ENCODE peak calls at places on chromosomes 5 and 9, in nine cellular contexts. P is left ventricle myocardium inferior, C is transverse colon, N is mammary epithelial cell, Z is kidney, S is tibial nerve, I is psoas muscle, Q is neural progenitor cell, G is GM23338. U is an unnamed sample. For H3K4me1, the result is how much of the 10 kb centered on the place peaks cover.

GRCh38 chr9:73269430-73270101 is 117.9 kb downstream of the ANXA1 start:
- DNase-seq in P (no peak), C (no peak), N (peak), Z (no peak), S (no peak), I (no peak), Q (peak), G (peak), U (no peak)

GRCh38 chr9:107816187-107817021 is 326.8 kb upstream of the KLF4 start:
- DNase-seq in P (no peak), C (no peak), N (no peak), Z (no peak), S (no peak), I (no peak), Q (no peak), G (no peak), U (no peak)

GRCh38 chr5:129271309-129271708 is 176.8 kb downstream of the ISOC1 start:
- DNase-seq in P (no peak), C (no peak), N (peak), Z (no peak), S (no peak), I (no peak), Q (peak), G (peak), U (no peak)

GRCh38 chr5:6476313-6476661 is 27.6 kb downstream of the UBE2QL1 start:
- DNase-seq in P (no peak), C (no peak), N (no peak), Z (no peak), S (no peak), I (no peak), Q (no peak), G (no peak), U (peak)

GRCh38 chr5:168423478-168423877 is 62.8 kb upstream of the RARS1 start:
- DNase-seq in P (no peak), C (no peak), N (no peak), Z (no peak), S (no peak), I (no peak), Q (no peak), G (no peak), U (no peak)

GRCh38 chr9:23586906-23587305 is 239.1 kb downstream of the ELAVL2 start:
- DNase-seq in P (no peak), C (no peak), N (no peak), Z (no peak), S (no peak), I (no peak), Q (no peak), G (no peak), U (no peak)

GRCh38 chr5:56168066-56168478 is 65.1 kb downstream of the ANKRD55 start:
- DNase-seq in P (no peak), C (no peak), N (no peak), Z (no peak), S (no peak), I (no peak), Q (no peak), G (no peak), U (no peak)

GRCh38 chr5:95673076-95673475 is 9.7 kb downstream of the SPATA9 start:
- DNase-seq in P (peak), C (no peak), N (no peak), Z (no peak), S (no peak), I (peak), Q (no peak), G (no peak), U (no peak)

GRCh38 chr9:135971892-135972291 is 10.7 kb upstream of the UBAC1 start:
- DNase-seq in P (no peak), C (peak), N (peak), Z (peak), S (no peak), I (no peak), Q (peak), G (peak), U (no peak)

GRCh38 chr5:1510631-1511030 is 13.1 kb downstream of the LPCAT1 start:
- DNase-seq in P (peak), C (peak), N (no peak), Z (peak), S (peak), I (peak), Q (no peak), G (no peak), U (peak)

GRCh38 chr5:1511037-1511436 is 12.7 kb downstream of the LPCAT1 start:
- DNase-seq in P (no peak), C (peak), N (no peak), Z (peak), S (peak), I (peak), Q (no peak), G (no peak), U (peak)

GRCh38 chr5:1513326-1514026 is 10.3 kb downstream of the LPCAT1 start:
- DNase-seq in P (peak), C (peak), N (no peak), Z (no peak), S (no peak), I (peak), Q (peak), G (no peak), U (no peak)

GRCh38 chr5:1512541-1513291 is 11.0 kb downstream of the LPCAT1 start:
- DNase-seq in P (peak), C (peak), N (no peak), Z (peak), S (no peak), I (peak), Q (peak), G (no peak), U (peak)

DNA sequence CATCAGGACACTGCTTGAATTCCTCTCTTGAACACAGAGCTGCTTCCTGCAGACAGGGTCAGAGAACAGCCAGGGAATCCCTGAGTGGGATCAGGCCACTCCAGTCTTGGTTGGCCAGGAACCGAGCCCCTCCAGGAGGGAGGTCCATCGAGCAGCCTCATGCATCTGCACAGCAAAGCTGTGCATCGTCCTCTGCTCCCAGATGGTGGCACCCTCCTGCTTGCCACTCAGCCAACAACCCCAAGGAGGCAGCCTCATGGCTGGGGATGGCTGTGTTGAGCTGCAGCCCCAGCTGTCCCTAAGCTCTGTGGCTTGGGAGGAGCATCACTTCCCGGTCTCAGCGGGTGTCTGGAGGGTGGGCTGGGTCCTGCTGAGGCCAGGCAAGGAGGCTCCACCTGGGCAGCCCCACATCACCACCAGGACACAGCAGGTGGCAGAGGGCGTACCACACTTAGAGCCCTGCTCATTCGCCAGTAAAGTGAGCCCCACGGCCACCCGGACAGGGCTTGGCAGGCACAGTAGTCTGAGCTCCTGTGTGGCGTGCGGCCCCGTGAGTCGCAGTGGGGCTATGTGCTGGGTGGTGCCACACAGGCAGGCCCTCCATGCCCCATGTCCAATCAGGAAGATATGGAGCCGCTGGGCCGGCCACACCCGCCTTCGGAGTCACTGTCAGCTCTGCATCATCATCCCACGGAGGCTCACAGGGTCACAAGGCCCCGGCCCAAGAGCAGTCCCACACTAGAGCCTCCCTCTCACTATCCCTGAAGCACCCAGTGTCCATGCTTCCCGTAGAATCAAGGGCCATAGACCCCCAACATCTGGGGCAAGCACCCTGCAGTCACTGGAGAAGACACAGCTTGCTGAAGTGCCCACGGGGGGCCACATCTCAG is 11.9 kb downstream of the LPCAT1 start:
- DNase-seq in P (peak), C (peak), N (peak), Z (peak), S (peak), I (peak), Q (peak), G (no peak), U (peak)
- H3K4me1 ChIP-seq in P (under half), C (under half), N (under half), Z (under half), S (under half), I (under half), Q (under half), G (under half), U (under half)

GRCh38 chr5:87188411-87188810 is 79.3 kb upstream of the RASA1 start:
- DNase-seq in P (no peak), C (no peak), N (no peak), Z (no peak), S (no peak), I (no peak), Q (no peak), G (no peak), U (no peak)
- TF ChIP-seq CTCF in P (no peak), C (no peak), N (no peak), Z (no peak), S (no peak), I (no peak), Q (no peak), G (no peak), U (no peak)

DNA sequence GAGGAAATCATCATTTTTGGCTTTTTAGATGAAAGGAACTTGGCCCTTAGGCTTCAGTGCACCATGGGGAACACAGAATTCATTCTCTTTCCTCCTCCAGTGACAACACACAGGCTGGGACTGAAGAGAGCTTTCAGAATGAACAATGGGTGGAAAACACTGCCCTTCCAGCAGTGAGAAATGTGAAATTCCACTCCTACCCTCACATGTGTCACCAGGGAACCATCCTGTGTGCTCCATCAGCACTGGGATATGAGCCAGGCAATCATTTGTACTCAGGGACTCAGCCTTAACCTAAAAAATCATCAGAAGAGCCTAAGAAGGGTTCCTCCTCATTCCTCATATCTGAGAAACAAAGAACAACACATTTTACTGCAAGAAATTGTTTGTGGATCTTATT is 134.2 kb downstream of the PPP2R2B start:
- DNase-seq in P (no peak), C (no peak), N (peak), Z (no peak), S (no peak), I (no peak), Q (peak), G (no peak), U (peak)
- H3K27ac ChIP-seq in P (no peak), C (no peak), N (no peak), Z (no peak), S (peak), I (no peak), Q (no peak), G (no peak), U (peak)

GRCh38 chr5:175692996-175693700 is 35.3 kb downstream of the HRH2 start:
- DNase-seq in P (no peak), C (peak), N (no peak), Z (peak), S (no peak), I (no peak), Q (no peak), G (no peak), U (peak)
- H3K4me1 ChIP-seq in P (half or more), C (under half), N (under half), Z (under half), S (under half), I (under half), Q (under half), G (under half), U (under half)

DNA sequence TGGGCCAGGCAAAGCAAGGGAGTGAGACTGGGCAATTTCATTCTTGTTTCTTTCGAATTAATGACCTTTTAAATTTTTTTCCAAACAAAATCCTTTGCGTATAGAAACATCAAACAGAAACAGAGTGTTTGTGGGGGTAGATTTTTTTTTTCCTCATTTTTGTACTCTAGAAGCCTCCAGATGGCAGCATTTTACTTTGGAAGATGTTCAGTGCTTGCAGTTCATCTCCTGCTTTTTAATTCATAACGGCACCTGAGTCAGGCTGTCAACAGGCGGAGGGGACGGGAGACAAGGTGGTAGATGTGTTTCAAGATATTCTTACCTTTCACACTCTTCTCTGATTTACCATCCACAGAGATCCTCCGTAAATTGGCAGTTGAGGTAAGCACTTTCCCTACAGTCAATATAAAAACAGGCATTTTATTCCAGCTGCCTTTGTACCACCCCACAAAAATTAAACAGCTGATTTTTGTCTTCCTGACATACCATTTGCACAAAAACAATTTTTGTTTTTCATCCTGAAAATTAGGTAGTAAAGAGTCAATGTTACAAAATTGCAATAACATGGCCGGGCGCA is 99.5 kb upstream of the FBXL17 start:
- DNase-seq in P (no peak), C (no peak), N (peak), Z (no peak), S (no peak), I (no peak), Q (peak), G (peak), U (no peak)
- TF ChIP-seq CTCF in P (peak), C (no peak), N (peak), Z (peak), S (peak), I (no peak), Q (peak), G (peak), U (no peak)

GRCh38 chr5:10264569-10264968 is 14.5 kb downstream of the CCT5 start:
- DNase-seq in P (no peak), C (no peak), N (no peak), Z (no peak), S (no peak), I (no peak), Q (no peak), G (no peak), U (no peak)
- H3K27ac ChIP-seq in P (no peak), C (no peak), N (no peak), Z (no peak), S (no peak), I (peak), Q (no peak), G (peak), U (peak)